ENCODE peak calls at places on chromosomes 1 and 21, in four cellular contexts. M is breast epithelium, R is WERI-Rb-1, P is lung. J is an unnamed sample.

GRCh38 chr1:155196103-155196892 is 11.4 kb downstream of the THBS3 start:
- DNase-seq in M (no peak), R (no peak), P (no peak), J (no peak)

GRCh38 chr21:27636671-27637070 is 669.8 kb upstream of the ADAMTS5 start:
- DNase-seq in M (no peak), R (no peak), P (no peak), J (no peak)

GRCh38 chr1:28449904-28450303 is 55.9 kb upstream of the RCC1 start:
- DNase-seq in M (no peak), R (no peak), P (no peak), J (peak)

GRCh38 chr1:22527555-22528296 is 35.6 kb upstream of the EPHA8 start:
- DNase-seq in M (no peak), R (peak), P (no peak), J (peak)

GRCh38 chr21:44458971-44459711 is 3.8 kb downstream of the LRRC3 start:
- DNase-seq in M (no peak), R (peak), P (no peak), J (no peak)

GRCh38 chr1:242524571-242525359 is at the start of gene PLD5:
- DNase-seq in M (no peak), R (peak), P (no peak), J (no peak)

GRCh38 chr21:46229133-46229922 is 754 bp upstream of the LSS start:
- DNase-seq in M (no peak), R (no peak), P (no peak), J (no peak)

GRCh38 chr1:231803353-231803752 is 176.8 kb downstream of the DISC1 start:
- DNase-seq in M (no peak), R (no peak), P (peak), J (peak)

GRCh38 chr1:156060937-156061636 is at the start of gene RAB25:
- DNase-seq in M (peak), R (no peak), P (peak), J (no peak)

GRCh38 chr1:182351790-182352364 is 39.7 kb downstream of the GLUL start:
- DNase-seq in M (no peak), R (no peak), P (no peak), J (no peak)

GRCh38 chr1:45666836-45667235 is 19.5 kb downstream of the GPBP1L1 start:
- DNase-seq in M (no peak), R (no peak), P (no peak), J (no peak)

GRCh38 chr1:45669859-45670655 is 16.3 kb downstream of the GPBP1L1 start:
- DNase-seq in M (no peak), R (no peak), P (no peak), J (peak)

GRCh38 chr1:45667321-45668111 is 18.8 kb downstream of the GPBP1L1 start:
- DNase-seq in M (no peak), R (no peak), P (no peak), J (no peak)

GRCh38 chr1:45668526-45668925 is 17.8 kb downstream of the GPBP1L1 start:
- DNase-seq in M (no peak), R (no peak), P (no peak), J (no peak)

DNA sequence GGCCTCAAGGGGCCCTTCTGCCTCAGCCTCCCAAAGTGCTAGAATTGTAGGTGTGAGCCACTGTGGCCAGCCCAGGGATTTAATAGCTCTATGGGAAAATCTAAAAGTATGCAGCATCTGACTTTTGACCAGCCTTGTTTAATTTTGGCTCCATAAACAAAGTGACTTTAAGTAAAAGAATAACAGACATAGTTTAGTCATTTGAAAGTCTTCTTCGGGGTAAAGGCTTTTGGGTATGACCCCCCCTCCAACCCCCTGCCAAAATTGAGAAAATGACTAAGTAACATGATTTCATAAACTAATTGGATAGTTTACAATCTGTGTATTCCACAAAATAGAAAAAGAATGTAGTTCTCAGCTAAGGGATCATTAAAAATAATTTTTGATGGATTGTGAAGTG is 17.0 kb downstream of the GPBP1L1 start:
- DNase-seq in M (no peak), R (no peak), P (no peak), J (peak)
- H3K4me3 ChIP-seq in M (no peak), R (no peak), P (no peak), J (no peak)

GRCh38 chr1:6582370-6582769 is 2.6 kb downstream of the ZBTB48 start:
- DNase-seq in M (no peak), R (no peak), P (no peak), J (no peak)

GRCh38 chr1:6579374-6580118 is at the start of gene ZBTB48:
- DNase-seq in M (peak), R (peak), P (peak), J (peak)

GRCh38 chr1:6580119-6580587 is 359 bp downstream of the ZBTB48 start:
- DNase-seq in M (no peak), R (no peak), P (no peak), J (no peak)

GRCh38 chr1:6581561-6582305 is 1.9 kb downstream of the ZBTB48 start:
- DNase-seq in M (no peak), R (no peak), P (peak), J (no peak)

DNA sequence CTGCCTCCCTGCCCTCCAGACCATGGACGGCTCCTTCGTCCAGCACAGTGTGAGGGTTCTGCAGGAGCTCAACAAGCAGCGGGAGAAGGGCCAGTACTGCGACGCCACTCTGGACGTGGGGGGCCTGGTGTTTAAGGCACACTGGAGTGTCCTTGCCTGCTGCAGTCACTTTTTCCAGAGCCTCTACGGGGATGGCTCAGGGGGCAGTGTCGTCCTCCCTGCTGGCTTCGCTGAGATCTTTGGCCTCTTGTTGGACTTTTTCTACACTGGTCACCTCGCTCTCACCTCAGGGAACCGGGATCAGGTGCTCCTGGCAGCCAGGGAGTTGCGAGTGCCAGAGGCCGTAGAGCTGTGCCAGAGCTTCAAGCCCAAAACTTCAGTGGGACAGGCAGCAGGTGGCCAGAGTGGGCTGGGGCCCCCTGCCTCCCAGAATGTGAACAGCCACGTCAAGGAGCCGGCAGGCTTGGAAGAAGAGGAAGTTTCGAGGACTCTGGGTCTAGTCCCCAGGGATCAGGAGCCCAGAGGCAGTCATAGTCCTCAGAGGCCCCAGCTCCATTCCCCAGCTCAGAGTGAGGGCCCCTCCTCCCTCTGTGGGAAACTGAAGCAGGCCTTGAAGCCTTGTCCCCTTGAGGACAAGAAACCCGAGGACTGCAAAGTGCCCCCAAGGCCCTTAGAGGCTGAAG is 935 bp downstream of the ZBTB48 start:
- DNase-seq in M (no peak), R (no peak), P (no peak), J (no peak)
- TF ChIP-seq CTCF in M (no peak), R (peak), P (no peak), J (no peak)

DNA sequence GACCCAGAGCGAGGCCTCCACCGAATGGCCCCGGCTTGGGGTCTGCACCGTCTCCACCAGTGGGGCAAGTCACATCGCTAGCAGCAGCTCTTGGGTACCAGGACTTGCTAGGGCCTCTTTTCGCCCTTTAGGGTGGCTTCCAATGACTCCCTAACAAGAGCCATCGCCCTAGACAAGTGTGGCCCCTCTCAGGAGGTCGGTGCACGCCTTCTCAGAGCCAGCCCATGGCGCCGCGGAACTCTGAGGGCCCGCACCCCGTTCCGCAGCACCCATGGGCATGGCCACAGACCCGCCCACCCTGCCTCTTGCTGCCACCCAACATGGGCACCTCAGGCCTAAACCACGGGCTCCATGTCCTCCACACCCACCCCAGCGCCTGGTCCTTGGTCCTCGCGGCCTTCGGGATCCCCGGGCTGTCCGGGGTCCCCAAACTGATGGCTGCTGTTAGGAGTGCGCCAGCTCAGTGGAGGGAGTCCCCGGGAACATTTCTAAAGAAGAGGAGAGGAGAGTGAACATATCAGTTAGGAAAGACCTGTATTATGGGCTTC is 3.2 kb upstream of the CACNA1S start:
- DNase-seq in M (no peak), R (no peak), P (no peak), J (no peak)
- H3K4me3 ChIP-seq in M (no peak), R (no peak), P (no peak), J (no peak)

DNA sequence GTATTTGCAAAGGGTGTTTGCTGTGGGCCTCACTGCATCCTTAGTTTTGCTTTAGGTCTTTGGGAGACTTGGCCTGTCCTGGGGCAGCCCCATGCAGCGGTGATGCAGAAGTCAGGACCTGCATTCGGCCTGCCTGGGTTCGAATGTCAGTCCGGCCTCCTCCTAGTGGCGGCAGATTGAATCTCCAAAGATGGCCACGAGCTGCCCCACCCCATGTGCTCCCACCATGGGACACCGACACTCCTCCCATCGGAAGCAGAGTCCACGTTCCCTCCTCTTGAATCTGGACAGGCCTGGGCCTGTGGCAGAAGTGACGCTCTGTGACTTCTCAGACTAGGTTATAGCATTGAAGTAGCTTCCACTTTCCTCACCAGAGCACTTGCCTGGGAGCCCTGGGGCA is 16.3 kb upstream of the NPPB start:
- DNase-seq in M (no peak), R (no peak), P (no peak), J (no peak)
- TF ChIP-seq CTCF in M (no peak), R (peak), P (no peak), J (no peak)

GRCh38 chr1:228488818-228489674 is 1.9 kb downstream of the RNF187 start:
- DNase-seq in M (no peak), R (no peak), P (no peak), J (no peak)
- H3K4me3 ChIP-seq in M (no peak), R (no peak), P (no peak), J (peak)

DNA sequence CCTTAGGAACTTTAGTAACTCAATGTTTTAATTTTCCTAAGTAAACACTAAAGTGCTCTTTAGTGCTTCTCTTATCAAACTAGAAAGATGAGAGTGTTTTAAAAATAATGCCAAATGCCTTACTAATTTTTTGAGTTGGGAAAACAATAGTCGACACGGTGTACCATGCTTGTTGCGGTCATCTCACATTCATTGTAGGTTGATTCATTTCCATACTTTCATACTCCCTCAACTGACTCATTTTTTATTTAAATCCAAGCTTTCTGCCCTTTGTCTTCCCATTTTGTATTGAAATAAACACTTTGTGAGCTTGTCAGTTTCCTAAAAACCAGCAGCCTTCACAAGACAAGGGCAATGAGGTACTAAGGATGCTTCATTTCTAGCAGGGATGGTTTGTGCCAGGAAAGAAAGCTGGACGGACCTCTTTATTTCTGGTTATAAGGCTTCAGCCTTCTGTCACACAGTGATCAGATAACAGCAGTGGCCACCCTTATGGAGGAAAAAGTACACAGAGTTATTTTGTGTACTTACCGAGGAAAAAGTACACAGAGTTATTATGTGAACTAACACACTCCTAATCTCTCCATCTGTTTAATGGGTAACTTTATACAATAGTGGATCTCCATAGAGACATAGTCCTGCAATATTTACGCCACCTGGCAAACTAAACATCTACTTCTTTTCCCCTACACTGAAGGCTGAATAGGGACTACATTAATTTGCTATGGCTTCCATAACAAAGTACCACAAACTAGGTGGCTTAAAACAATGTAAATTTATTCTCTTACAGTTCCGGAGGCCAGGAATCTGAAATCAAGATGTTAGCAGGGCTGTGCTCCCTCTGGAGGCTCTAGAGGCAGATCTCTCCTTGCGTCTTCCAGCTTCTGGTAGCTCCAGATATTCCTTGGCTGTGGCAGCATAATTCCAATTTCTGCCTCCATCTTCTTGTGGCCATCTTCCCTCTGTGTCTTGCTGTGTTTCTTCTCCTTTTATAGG is 13.0 kb upstream of the CCDC190 start:
- DNase-seq in M (no peak), R (no peak), P (no peak), J (peak)
- TF ChIP-seq CTCF in M (no peak), R (peak), P (no peak), J (peak)

GRCh38 chr1:218348628-218349185 is 3.6 kb downstream of the TGFB2 start:
- DNase-seq in M (no peak), R (no peak), P (no peak), J (no peak)
- H3K4me3 ChIP-seq in M (no peak), R (no peak), P (no peak), J (no peak)

GRCh38 chr1:203136409-203137042 is 9.0 kb downstream of the ADORA1 start:
- DNase-seq in M (peak), R (peak), P (no peak), J (no peak)
- TF ChIP-seq CTCF in M (no peak), R (peak), P (no peak), J (no peak)

DNA sequence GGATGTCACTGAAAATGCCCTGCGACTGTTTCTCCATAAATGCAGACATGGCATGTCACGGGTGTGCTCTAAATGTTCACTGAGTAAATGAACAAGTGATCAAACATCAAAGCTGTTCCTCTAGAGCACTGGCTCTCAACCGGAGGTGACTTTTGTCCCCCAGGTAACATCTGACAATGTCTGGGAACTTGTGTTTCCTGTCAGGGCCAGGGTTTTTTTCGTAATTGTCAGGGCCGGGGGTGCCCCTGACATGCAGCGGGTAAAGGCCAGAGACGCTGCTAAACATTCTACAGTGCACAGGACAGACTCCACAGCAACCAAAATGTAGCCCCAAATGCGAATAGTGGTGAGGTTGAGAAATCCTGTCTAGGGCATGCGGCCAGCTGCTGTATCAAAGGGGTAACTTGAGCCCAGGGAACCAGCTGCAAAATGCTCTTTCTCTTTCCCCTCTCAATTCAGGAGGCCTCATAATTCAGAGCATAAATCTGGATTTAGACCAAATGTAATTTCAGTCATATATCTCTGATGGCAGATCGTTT is 2.0 kb downstream of the ALDH4A1 start:
- DNase-seq in M (no peak), R (no peak), P (no peak), J (no peak)
- H3K4me3 ChIP-seq in M (no peak), R (no peak), P (no peak), J (no peak)

DNA sequence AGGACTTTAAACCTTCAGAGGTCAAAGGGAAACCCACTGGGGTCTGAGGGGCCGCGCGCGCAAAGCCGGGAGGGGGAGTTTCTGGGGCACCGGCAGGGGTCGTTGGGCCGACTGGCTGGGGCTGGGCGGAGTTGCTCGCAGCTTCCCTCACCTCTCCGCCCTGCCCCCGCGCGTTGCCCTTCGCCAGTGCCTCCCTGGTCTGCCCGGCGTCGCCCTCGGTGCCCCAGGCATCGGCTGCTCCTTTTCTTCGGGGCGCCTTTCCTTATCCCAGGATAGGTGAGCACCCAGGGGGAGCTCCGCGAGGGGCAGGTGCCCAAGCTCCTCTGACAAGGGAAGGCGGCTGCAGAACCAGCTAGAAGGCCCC is 390 bp upstream of the NGF start:
- DNase-seq in M (no peak), R (no peak), P (no peak), J (no peak)
- TF ChIP-seq CTCF in M (no peak), R (no peak), P (no peak), J (no peak)

J was measured in fibroblast of mammary gland.